ENCODE peak calls at places on chromosome 9, in six cellular contexts. F, L, E, D, V and N are unnamed samples.

GRCh38 chr9:130745829-130746228 is 52.2 kb downstream of the EXOSC2 start:
- DNase-seq in E (no peak), D (no peak), V (no peak), L (no peak), F (no peak), N (no peak)

GRCh38 chr9:15211994-15212501 is 95.0 kb downstream of the TTC39B start:
- DNase-seq in E (peak; percentile 48), F (no peak), L (no peak), V (peak; percentile 92), D (no peak), N (no peak)

GRCh38 chr9:108854094-108854493 is 1.7 kb downstream of the ACTL7B start:
- DNase-seq in F (no peak), D (no peak), V (no peak), L (no peak), E (no peak), N (no peak)

GRCh38 chr9:16290169-16290568 is 580.3 kb downstream of the BNC2 start:
- DNase-seq in F (no peak), L (no peak), D (no peak), E (no peak), V (no peak), N (no peak)

GRCh38 chr9:76531231-76531775 is 72.3 kb downstream of the GCNT1 start:
- DNase-seq in V (no peak), D (no peak), E (no peak), L (no peak), F (no peak), N (no peak)

GRCh38 chr9:10252174-10252573 is 360.6 kb downstream of the PTPRD start:
- DNase-seq in D (no peak), V (no peak), F (no peak), E (no peak), L (no peak), N (no peak)

GRCh38 chr9:138020795-138021182 is 143.2 kb downstream of the CACNA1B start:
- DNase-seq in F (no peak), L (no peak), V (no peak), D (no peak), E (no peak), N (no peak)

GRCh38 chr9:21833090-21833801 is 30.8 kb downstream of the MTAP start:
- DNase-seq in E (no peak), V (no peak), F (no peak), L (no peak), D (no peak), N (no peak)

GRCh38 chr9:122179690-122180074 is 20.0 kb downstream of the MORN5 start:
- DNase-seq in V (no peak), D (no peak), E (no peak), F (no peak), L (no peak), N (no peak)

GRCh38 chr9:9612270-9612669 is 1000.5 kb downstream of the PTPRD start:
- DNase-seq in F (no peak), D (peak; percentile 19), V (no peak), E (no peak), L (no peak), N (no peak)

GRCh38 chr9:125889524-125890473 is 142.6 kb downstream of the PBX3 start:
- DNase-seq in V (peak; percentile 26), D (peak; percentile 30), E (peak; percentile 62), F (peak; percentile 7), L (peak; percentile 9), N (no peak)

GRCh38 chr9:70701163-70701562 is 286.7 kb upstream of the KLF9 start:
- DNase-seq in V (no peak), E (no peak), F (no peak), L (no peak), D (no peak), N (no peak)

GRCh38 chr9:98086461-98086860 is 29.9 kb downstream of the NANS start:
- DNase-seq in D (no peak), F (no peak), L (no peak), E (no peak), V (no peak), N (peak; percentile 21)

GRCh38 chr9:116115731-116116353 is 37.7 kb upstream of the PAPPA start:
- DNase-seq in V (no peak), F (no peak), D (no peak), L (no peak), E (peak; percentile 70), N (no peak)

GRCh38 chr9:129938291-129938979 is 103.2 kb downstream of the USP20 start:
- DNase-seq in F (no peak), E (peak; percentile 59), V (peak; percentile 18), L (no peak), D (no peak), N (no peak)

GRCh38 chr9:83182071-83182470 is 119.1 kb upstream of the RASEF start:
- DNase-seq in L (no peak), F (no peak), D (no peak), V (peak; percentile 41), E (no peak), N (no peak)

GRCh38 chr9:4287386-4287785 is 12.5 kb downstream of the GLIS3 start:
- DNase-seq in L (no peak), V (no peak), F (no peak), D (no peak), E (no peak), N (no peak)

GRCh38 chr9:132488611-132489010 is 78.6 kb downstream of the CFAP77 start:
- DNase-seq in D (no peak), L (no peak), F (no peak), V (no peak), E (no peak), N (no peak)

GRCh38 chr9:84513473-84513872 is 156.1 kb upstream of the NTRK2 start:
- DNase-seq in F (no peak), V (peak; percentile 13), E (no peak), L (no peak), D (no peak), N (no peak)

GRCh38 chr9:124411514-124412227 is 3.6 kb downstream of the PSMB7 start:
- DNase-seq in D (no peak), E (peak; percentile 94), F (no peak), L (no peak), V (no peak), N (no peak)

GRCh38 chr9:134742822-134743221 is 101.2 kb downstream of the COL5A1 start:
- DNase-seq in E (no peak), F (no peak), V (no peak), L (no peak), D (no peak), N (no peak)

GRCh38 chr9:22054076-22054475 is 45.0 kb upstream of the CDKN2B start:
- DNase-seq in V (no peak), F (no peak), D (no peak), L (no peak), E (no peak), N (no peak)

GRCh38 chr9:113309204-113309813 is 6.1 kb upstream of the RNF183 start:
- DNase-seq in L (no peak), E (peak; percentile 70), F (no peak), D (peak; percentile 58), V (peak; percentile 15), N (no peak)

GRCh38 chr9:9257999-9258398 is 1354.8 kb downstream of the PTPRD start:
- DNase-seq in L (no peak), E (no peak), F (no peak), D (no peak), V (no peak), N (no peak)

GRCh38 chr9:20312732-20313131 is 309.6 kb downstream of the MLLT3 start:
- DNase-seq in D (no peak), V (no peak), F (no peak), E (peak; percentile 28), L (no peak), N (no peak)